ENCODE peak calls at places on chromosomes 7 and 10, in five cellular contexts. Z, F, D, V and P are unnamed samples.
A peak's percentile ranks its signal among the peaks of the same experiment; 100 is the strongest.

GRCh38 chr10:70699659-70700174 is 27.4 kb downstream of the ADAMTS14 start:
- DNase-seq in Z (no peak), F (no peak), D (peak; percentile 9), V (peak; percentile 93), P (peak; percentile 8)

GRCh38 chr7:127782550-127783266 is 130.7 kb downstream of the SND1 start:
- DNase-seq in Z (no peak), F (no peak), D (no peak), V (no peak), P (no peak)

GRCh38 chr7:112573302-112574039 is 92.7 kb downstream of the LSMEM1 start:
- DNase-seq in Z (peak; percentile 6), F (no peak), D (no peak), V (peak; percentile 84), P (no peak)

GRCh38 chr7:22885824-22886255 is 63.2 kb upstream of the TOMM7 start:
- DNase-seq in Z (no peak), F (peak; percentile 88), D (no peak), V (no peak), P (no peak)

GRCh38 chr7:105003275-105003674 is 10.7 kb upstream of the KMT2E start:
- DNase-seq in Z (peak; percentile 66), F (no peak), D (no peak), V (no peak), P (no peak)

GRCh38 chr10:69425513-69426298 is 9.0 kb upstream of the TACR2 start:
- DNase-seq in Z (no peak), F (no peak), D (peak; percentile 80), V (no peak), P (no peak)

GRCh38 chr10:5198386-5198785 is 1.7 kb downstream of the AKR1C4 start:
- DNase-seq in Z (no peak), F (no peak), D (no peak), V (no peak), P (no peak)

GRCh38 chr10:45278860-45279498 is 36.4 kb downstream of the OR13A1 start:
- DNase-seq in Z (no peak), F (no peak), D (no peak), V (peak; percentile 45), P (no peak)

GRCh38 chr10:71882813-71883746 is 32.0 kb upstream of the PSAP start:
- DNase-seq in Z (peak; percentile 82), F (no peak), D (no peak), V (peak; percentile 48), P (no peak)

GRCh38 chr7:150335774-150336112 is 5.7 kb downstream of the RARRES2 start:
- DNase-seq in Z (no peak), F (no peak), D (no peak), V (no peak), P (no peak)
- H3K27ac ChIP-seq in Z (no peak overlapping the region), F (no peak overlapping the region), D (no peak overlapping the region), V (no peak overlapping the region), P (no peak overlapping the region)

GRCh38 chr10:7189909-7190308 is 220.9 kb downstream of the SFMBT2 start:
- DNase-seq in Z (no peak), F (no peak), D (no peak), V (no peak), P (no peak)
- TF ChIP-seq MYC in Z (no peak), F (no peak), D (no peak), V (no peak), P (no peak)

DNA sequence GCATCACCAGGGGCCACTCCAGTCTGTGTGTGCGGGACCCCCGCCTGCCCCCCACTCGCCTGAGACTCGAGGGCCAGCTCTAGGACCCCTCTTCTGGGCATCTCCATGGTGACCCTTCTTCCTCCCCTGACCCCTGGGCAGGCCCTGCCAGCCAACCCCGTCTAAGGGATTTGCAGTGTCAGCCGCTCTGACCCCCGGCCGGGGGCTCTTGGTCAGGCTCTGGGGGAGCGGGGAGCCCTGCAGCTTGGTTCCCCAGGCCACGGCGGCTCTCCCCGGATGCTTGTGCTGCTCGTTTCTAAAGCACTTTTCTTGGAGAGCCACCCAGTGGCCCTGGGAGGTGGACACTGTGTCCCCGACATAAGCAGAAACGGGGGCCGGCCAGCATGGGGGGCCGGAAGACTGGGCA is 5.3 kb downstream of the TTYH3 start:
- DNase-seq in Z (no peak), F (no peak), D (no peak), V (no peak), P (no peak)
- H3K27ac ChIP-seq in Z (no peak overlapping the region), F (no peak overlapping the region), D (peak overlapping the region; percentile 79), V (no peak overlapping the region), P (no peak overlapping the region)

DNA sequence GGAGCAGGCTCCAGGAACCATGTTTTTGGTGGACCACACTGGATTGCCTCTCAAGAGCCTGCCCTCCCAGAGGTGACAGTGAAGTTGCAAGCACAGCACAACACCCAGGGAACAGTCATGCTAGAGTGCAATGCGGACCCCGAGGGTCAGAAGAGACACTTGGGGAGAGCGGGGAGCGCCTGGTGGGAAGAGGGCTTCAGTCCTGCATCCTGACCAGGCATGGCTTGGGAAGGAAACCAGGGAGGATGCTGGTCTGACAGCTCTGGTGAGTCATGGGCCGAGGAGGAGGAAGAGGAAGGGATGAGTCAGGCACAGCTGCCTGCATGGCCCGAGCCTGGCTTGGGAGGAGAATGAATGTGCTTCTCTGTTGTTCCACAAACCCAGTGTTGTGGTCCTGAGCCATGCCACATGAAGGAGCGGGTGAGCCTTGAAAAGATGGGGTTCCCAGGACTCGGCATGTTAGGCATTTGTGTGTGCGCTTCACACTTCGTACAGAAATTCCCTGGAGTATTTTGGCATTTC is 29.5 kb upstream of the ANKRD2 start:
- DNase-seq in Z (peak; percentile 98), F (no peak), D (peak; percentile 50), V (peak; percentile 54), P (peak; percentile 76)
- TF ChIP-seq MYC in Z (peak; percentile 87), F (no peak), D (no peak), V (no peak), P (no peak)

GRCh38 chr7:102431617-102432298 is 1.6 kb upstream of the ORAI2 start:
- DNase-seq in Z (no peak), F (no peak), D (peak; percentile 29), V (no peak), P (no peak)

GRCh38 chr7:102425639-102426267 is 7.6 kb upstream of the ORAI2 start:
- DNase-seq in Z (no peak), F (peak; percentile 84), D (no peak), V (no peak), P (no peak)

GRCh38 chr7:102432476-102433318 is 678 bp upstream of the ORAI2 start:
- DNase-seq in Z (no peak), F (no peak), D (no peak), V (peak; percentile 44), P (no peak)

GRCh38 chr7:102426268-102427031 is 6.9 kb upstream of the ORAI2 start:
- DNase-seq in Z (no peak), F (peak; percentile 89), D (no peak), V (no peak), P (no peak)

GRCh38 chr7:102429141-102429904 is 4.1 kb upstream of the ORAI2 start:
- DNase-seq in Z (no peak), F (no peak), D (no peak), V (no peak), P (no peak)
- H3K27ac ChIP-seq in Z (no peak overlapping the region), F (peak overlapping the region; percentile 12), D (no peak overlapping the region), V (no peak overlapping the region), P (no peak overlapping the region)

GRCh38 chr10:47034511-47035051 is 123.4 kb downstream of the PTPN20 start:
- DNase-seq in Z (no peak), F (no peak), D (no peak), V (no peak), P (no peak)

GRCh38 chr10:47037654-47038425 is 126.6 kb downstream of the PTPN20 start:
- DNase-seq in Z (no peak), F (no peak), D (no peak), V (no peak), P (no peak)

GRCh38 chr10:47035447-47036337 is 124.5 kb downstream of the PTPN20 start:
- DNase-seq in Z (no peak), F (no peak), D (no peak), V (no peak), P (no peak)

GRCh38 chr10:47038881-47039557 is 127.8 kb downstream of the PTPN20 start:
- DNase-seq in Z (no peak), F (no peak), D (no peak), V (peak; percentile 50), P (no peak)

DNA sequence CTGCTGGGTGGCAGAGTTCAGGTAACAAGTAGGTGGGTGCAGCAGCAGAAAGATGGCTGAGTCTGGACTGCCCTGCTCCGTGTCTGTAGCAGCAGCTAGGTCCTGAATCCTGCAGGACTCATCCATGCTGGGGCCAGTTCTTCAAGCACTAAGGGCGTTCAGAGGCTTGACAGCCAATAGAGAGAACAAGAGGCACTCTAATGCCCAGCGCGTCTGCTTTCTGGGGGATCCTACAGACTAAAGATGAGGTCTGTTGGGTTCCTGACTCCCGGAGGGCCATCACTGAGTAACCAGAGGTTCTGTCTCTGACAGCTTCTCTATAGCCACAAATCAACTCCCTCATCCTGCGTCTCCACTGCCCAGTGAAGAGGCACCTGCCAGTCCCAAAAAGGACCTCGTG is 125.5 kb downstream of the PTPN20 start:
- DNase-seq in Z (no peak), F (no peak), D (no peak), V (no peak), P (no peak)
- TF ChIP-seq MYC in Z (no peak), F (no peak), D (no peak), V (no peak), P (no peak)

GRCh38 chr10:43362191-43362839 is 9.1 kb upstream of the FXYD4 start:
- DNase-seq in Z (peak; percentile 81), F (peak; percentile 75), D (no peak), V (no peak), P (peak; percentile 86)
- H3K27ac ChIP-seq in Z (no peak overlapping the region), F (peak overlapping the region; percentile 56), D (no peak overlapping the region), V (no peak overlapping the region), P (peak overlapping the region; percentile 96)

GRCh38 chr10:123573236-123574147 is 92.7 kb upstream of the GPR26 start:
- DNase-seq in Z (peak; percentile 8), F (no peak), D (peak; percentile 36), V (peak; percentile 65), P (peak; percentile 77)
- TF ChIP-seq MYC in Z (no peak), F (no peak), D (peak; percentile 32), V (no peak), P (no peak)

GRCh38 chr10:122306744-122307143 is 35.6 kb downstream of the BTBD16 start:
- DNase-seq in Z (no peak), F (no peak), D (no peak), V (no peak), P (no peak)

GRCh38 chr10:122307669-122308486 is 36.8 kb downstream of the BTBD16 start:
- DNase-seq in Z (peak; percentile 99), F (peak; percentile 31), D (no peak), V (no peak), P (peak; percentile 93)

GRCh38 chr10:122308487-122309141 is 37.5 kb downstream of the BTBD16 start:
- DNase-seq in Z (peak; percentile 12), F (no peak), D (no peak), V (no peak), P (no peak)

GRCh38 chr10:122310311-122311050 is 39.4 kb downstream of the BTBD16 start:
- DNase-seq in Z (peak; percentile 98), F (no peak), D (peak; percentile 98), V (no peak), P (peak; percentile 82)

GRCh38 chr10:122311051-122311410 is 39.9 kb downstream of the BTBD16 start:
- DNase-seq in Z (no peak), F (no peak), D (no peak), V (no peak), P (no peak)
- H3K27ac ChIP-seq in Z (peak overlapping the region; percentile 93), F (no peak overlapping the region), D (peak overlapping the region; percentile 95), V (no peak overlapping the region), P (peak overlapping the region; percentile 88)